ENCODE peak calls at places on chromosomes 6 and 20, in eight cellular contexts. A is K562; W is SJSA1; D is PC-3; N is uterus; B is fibroblast of lung; G is CD8-positive, alpha-beta memory T cell; R is psoas muscle. P is an unnamed sample.

GRCh38 chr6:90375681-90376439 is 79.2 kb upstream of the BACH2 start:
- DNase-seq in A (no peak), W (peak; percentile 71), D (peak; percentile 79), N (no peak), B (peak; percentile 85), G (no peak), R (no peak), P (no peak)

GRCh38 chr6:116764557-116764960 is 960 bp downstream of the FAM162B start:
- DNase-seq in A (no peak), W (no peak), D (no peak), N (peak; percentile 17), B (peak; percentile 62), G (no peak), R (peak; percentile 18), P (no peak)

GRCh38 chr20:4813839-4814695 is 92.4 kb downstream of the PRND start:
- DNase-seq in A (no peak), W (no peak), D (peak; percentile 36), N (no peak), B (no peak), G (peak; percentile 51), R (no peak), P (no peak)

GRCh38 chr6:40587240-40588069 is at the start of gene LRFN2:
- DNase-seq in A (peak; percentile 16), W (peak; percentile 74), D (peak; percentile 63), N (peak; percentile 66), B (peak; percentile 61), G (peak; percentile 49), R (peak; percentile 75), P (peak; percentile 34)

GRCh38 chr20:36848677-36849076 is 27.3 kb upstream of the TLDC2 start:
- DNase-seq in A (no peak), W (no peak), D (no peak), N (no peak), B (no peak), G (no peak), R (no peak), P (no peak)

GRCh38 chr20:19851863-19852262 is 93.8 kb downstream of the RIN2 start:
- DNase-seq in A (no peak), W (no peak), D (no peak), N (no peak), B (peak; percentile 35), G (no peak), R (no peak), P (no peak)

GRCh38 chr20:43731469-43731868 is 4.7 kb upstream of the GTSF1L start:
- DNase-seq in A (peak; percentile 45), W (no peak), D (peak; percentile 13), N (no peak), B (peak; percentile 82), G (no peak), R (no peak), P (no peak)

GRCh38 chr6:161444966-161445799 is 171.3 kb upstream of the AGPAT4 start:
- DNase-seq in A (no peak), W (no peak), D (no peak), N (no peak), B (peak; percentile 40), G (no peak), R (no peak), P (no peak)

GRCh38 chr6:47044418-47044817 is 2.3 kb upstream of the ADGRF1 start:
- DNase-seq in A (no peak), W (no peak), D (peak; percentile 98), N (no peak), B (no peak), G (no peak), R (no peak), P (no peak)

GRCh38 chr6:82246802-82247633 is 526 bp downstream of the IBTK start:
- DNase-seq in A (peak; percentile 81), W (peak; percentile 76), D (peak; percentile 61), N (no peak), B (peak; percentile 44), G (peak; percentile 34), R (peak; percentile 64), P (peak; percentile 77)

GRCh38 chr6:151723152-151723551 is 84.3 kb upstream of the ESR1 start:
- DNase-seq in A (no peak), W (no peak), D (no peak), N (no peak), B (no peak), G (no peak), R (no peak), P (no peak)

GRCh38 chr6:30219244-30219643 is 6.0 kb upstream of the TRIM26 start:
- DNase-seq in A (peak; percentile 64), W (no peak), D (peak; percentile 78), N (no peak), B (peak; percentile 56), G (no peak), R (no peak), P (peak; percentile 60)

GRCh38 chr6:84768442-84769174 is 4.2 kb upstream of the TBX18 start:
- DNase-seq in A (peak; percentile 38), W (peak; percentile 67), D (no peak), N (no peak), B (no peak), G (no peak), R (no peak), P (no peak)

GRCh38 chr20:59144831-59145196 is 18.8 kb upstream of the ZNF831 start:
- DNase-seq in A (no peak), W (no peak), D (no peak), N (no peak), B (no peak), G (no peak), R (no peak), P (no peak)

GRCh38 chr6:50966532-50966931 is 147.9 kb downstream of the TFAP2B start:
- DNase-seq in A (no peak), W (no peak), D (no peak), N (no peak), B (no peak), G (no peak), R (no peak), P (no peak)

GRCh38 chr6:142822882-142823578 is 121.9 kb downstream of the HIVEP2 start:
- DNase-seq in A (peak; percentile 73), W (no peak), D (no peak), N (no peak), B (no peak), G (no peak), R (peak; percentile 34), P (peak; percentile 15)

GRCh38 chr20:41004561-41005360 is 23.9 kb upstream of the TOP1 start:
- DNase-seq in A (no peak), W (no peak), D (peak; percentile 63), N (no peak), B (peak; percentile 41), G (no peak), R (peak; percentile 67), P (no peak)

GRCh38 chr20:11437611-11438380 is 479.9 kb upstream of the BTBD3 start:
- DNase-seq in A (no peak), W (no peak), D (peak; percentile 35), N (no peak), B (no peak), G (no peak), R (no peak), P (peak; percentile 24)

GRCh38 chr6:155314773-155315515 is 660 bp upstream of the TFB1M start:
- DNase-seq in A (peak; percentile 86), W (peak; percentile 54), D (peak; percentile 65), N (peak; percentile 36), B (peak; percentile 90), G (peak; percentile 6), R (peak; percentile 59), P (peak; percentile 76)

GRCh38 chr6:11732036-11732545 is 46.5 kb downstream of the ADTRP start:
- DNase-seq in A (no peak), W (no peak), D (no peak), N (peak; percentile 33), B (peak; percentile 2), G (no peak), R (peak; percentile 75), P (no peak)
- H3K4me3 ChIP-seq in A (no peak overlapping the region), W (no peak overlapping the region), D (no peak overlapping the region), N (no peak overlapping the region), B (no peak overlapping the region), G (peak overlapping the region; percentile 40), R (no peak overlapping the region), P (no peak overlapping the region)

GRCh38 chr6:16130932-16131387 is 2.1 kb downstream of the MYLIP start:
- DNase-seq in A (peak; percentile 91), W (no peak), D (peak; percentile 72), N (no peak), B (peak; percentile 87), G (peak; percentile 12), R (no peak), P (peak; percentile 77)

GRCh38 chr6:16132909-16133308 is 4.0 kb downstream of the MYLIP start:
- DNase-seq in A (peak; percentile 37), W (no peak), D (no peak), N (no peak), B (no peak), G (no peak), R (no peak), P (no peak)

GRCh38 chr6:16129623-16130243 is 847 bp downstream of the MYLIP start:
- DNase-seq in A (peak; percentile 41), W (no peak), D (peak; percentile 26), N (peak; percentile 36), B (peak; percentile 36), G (peak; percentile 41), R (peak; percentile 23), P (peak; percentile 12)

GRCh38 chr6:16128759-16129622 is at the start of gene MYLIP:
- DNase-seq in A (peak; percentile 99), W (peak; percentile 97), D (peak; percentile 93), N (peak; percentile 97), B (peak; percentile 87), G (peak; percentile 97), R (peak; percentile 98), P (peak; percentile 94)

DNA sequence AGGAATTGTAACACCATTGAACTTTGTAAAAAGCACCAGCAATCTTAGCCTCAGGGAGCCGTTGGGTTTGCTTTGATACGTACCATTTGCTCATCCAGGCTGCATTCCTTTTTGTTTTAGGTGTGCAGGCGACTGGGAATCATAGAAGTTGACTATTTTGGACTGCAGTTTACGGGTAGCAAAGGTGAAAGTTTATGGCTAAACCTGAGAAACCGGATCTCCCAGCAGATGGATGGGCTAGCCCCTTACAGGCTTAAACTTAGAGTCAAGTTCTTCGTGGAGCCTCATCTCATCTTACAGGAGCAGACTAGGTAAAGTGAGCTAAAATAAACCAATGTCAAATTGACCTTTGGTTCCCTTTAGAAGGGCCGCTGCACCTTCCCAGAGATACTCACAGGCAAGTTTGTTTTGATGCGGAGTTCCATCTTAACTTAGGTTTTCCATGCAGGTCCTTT is 1.6 kb downstream of the MYLIP start:
- DNase-seq in A (no peak), W (no peak), D (peak; percentile 87), N (no peak), B (no peak), G (no peak), R (no peak), P (no peak)
- H3K36me3 ChIP-seq in A (peaks cover 56% of the 10 kb centered on the region), W (peaks cover 4% of the 10 kb centered on the region), D (peaks cover 3% of the 10 kb centered on the region), N (no peaks in the 10 kb centered on the region), B (no peaks in the 10 kb centered on the region), G (no peaks in the 10 kb centered on the region), R (no peaks in the 10 kb centered on the region), P (peaks cover 41% of the 10 kb centered on the region)

GRCh38 chr6:135852775-135853174 is 1.3 kb downstream of the PDE7B start:
- DNase-seq in A (no peak), W (no peak), D (no peak), N (no peak), B (peak; percentile 42), G (no peak), R (no peak), P (no peak)
- H3K4me3 ChIP-seq in A (no peak overlapping the region), W (no peak overlapping the region), D (no peak overlapping the region), N (peak overlapping the region; percentile 34), B (peak overlapping the region; percentile 86), G (no peak overlapping the region), R (peak overlapping the region; percentile 66), P (no peak overlapping the region)

DNA sequence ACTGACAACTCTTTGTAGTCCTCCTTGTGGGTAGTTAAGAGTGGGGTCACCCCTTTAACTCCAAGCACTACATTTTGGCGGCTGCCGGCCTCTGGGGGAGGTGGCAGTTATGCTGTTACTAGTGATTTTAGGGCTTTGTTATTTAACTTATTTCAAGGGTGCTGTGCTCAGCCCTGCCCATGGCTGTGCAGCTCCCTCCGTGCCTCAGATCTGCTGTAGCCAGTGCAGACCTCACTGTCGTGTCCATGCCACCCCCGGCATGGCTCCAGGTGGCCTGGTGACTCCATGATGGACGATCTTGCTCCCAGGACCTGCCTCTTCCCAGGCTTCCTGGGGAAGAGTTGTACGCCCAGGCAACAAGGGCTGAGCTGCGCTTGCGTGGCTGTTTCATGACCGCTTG is 15.4 kb downstream of the UQCC2 start:
- DNase-seq in A (no peak), W (no peak), D (no peak), N (no peak), B (no peak), G (no peak), R (no peak), P (no peak)
- H3K36me3 ChIP-seq in A (peaks cover 99% of the 10 kb centered on the region), W (peaks cover 89% of the 10 kb centered on the region), D (peaks cover 59% of the 10 kb centered on the region), N (no peaks in the 10 kb centered on the region), B (peaks cover 27% of the 10 kb centered on the region), G (peaks cover 29% of the 10 kb centered on the region), R (peaks cover 3% of the 10 kb centered on the region), P (peaks cover 91% of the 10 kb centered on the region)

P was measured in HAP-1.